ENCODE peak calls at places on chromosome 17, in eight cellular contexts. J is coronary artery; V is AG04450; F is adrenal gland; W is CD8-positive, alpha-beta T cell; B is heart right ventricle; A is astrocyte of the cerebellum; D is LNCaP clone FGC. O is an unnamed sample.
A peak's percentile ranks its signal among the peaks of the same experiment; 100 is the strongest.

GRCh38 chr17:52036416-52036815 is 122.1 kb downstream of the CA10 start:
- DNase-seq in J (no peak), V (no peak), F (no peak), W (no peak), B (no peak), A (no peak), D (no peak), O (no peak)

GRCh38 chr17:9839433-9839832 is 13.7 kb downstream of the GLP2R start:
- DNase-seq in J (no peak), V (no peak), F (no peak), W (no peak), B (no peak), A (no peak), D (no peak), O (no peak)

GRCh38 chr17:68297168-68297567 is 5.9 kb downstream of the ARSG start:
- DNase-seq in J (no peak), V (no peak), F (no peak), W (no peak), B (no peak), A (no peak), D (peak; percentile 82), O (no peak)

GRCh38 chr17:69734656-69735055 is 320.2 kb downstream of the MAP2K6 start:
- DNase-seq in J (no peak), V (no peak), F (no peak), W (no peak), B (no peak), A (no peak), D (no peak), O (no peak)

GRCh38 chr17:60594747-60595146 is 5.2 kb upstream of the PPM1D start:
- DNase-seq in J (no peak), V (no peak), F (no peak), W (no peak), B (no peak), A (no peak), D (no peak), O (no peak)

GRCh38 chr17:31392856-31393748 is 1.6 kb downstream of the RAB11FIP4 start:
- DNase-seq in J (peak; percentile 57), V (no peak), F (no peak), W (no peak), B (peak; percentile 2), A (no peak), D (no peak), O (no peak)

GRCh38 chr17:76139801-76140660 is 1.0 kb downstream of the FOXJ1 start:
- DNase-seq in J (no peak), V (no peak), F (no peak), W (peak; percentile 29), B (no peak), A (no peak), D (no peak), O (no peak)

GRCh38 chr17:77523562-77523961 is 382.8 kb downstream of the SEC14L1 start:
- DNase-seq in J (peak; percentile 21), V (no peak), F (no peak), W (no peak), B (no peak), A (no peak), D (no peak), O (no peak)

GRCh38 chr17:75832164-75832651 is 12.0 kb downstream of the UNC13D start:
- DNase-seq in J (no peak), V (no peak), F (peak; percentile 42), W (peak; percentile 13), B (no peak), A (peak; percentile 53), D (no peak), O (peak; percentile 59)

GRCh38 chr17:1720856-1721386 is 3.6 kb upstream of the WDR81 start:
- DNase-seq in J (no peak), V (no peak), F (peak; percentile 73), W (peak; percentile 56), B (no peak), A (no peak), D (no peak), O (no peak)

GRCh38 chr17:59366773-59367656 is 35.6 kb downstream of the YPEL2 start:
- DNase-seq in J (no peak), V (no peak), F (peak; percentile 42), W (no peak), B (peak; percentile 71), A (no peak), D (peak; percentile 100), O (no peak)

GRCh38 chr17:71142333-71142732 is 973.0 kb downstream of the KCNJ2 start:
- DNase-seq in J (no peak), V (no peak), F (no peak), W (no peak), B (no peak), A (no peak), D (no peak), O (no peak)

GRCh38 chr17:82838386-82839063 is 1.3 kb downstream of the ZNF750 start:
- DNase-seq in J (no peak), V (no peak), F (peak; percentile 97), W (no peak), B (no peak), A (no peak), D (peak; percentile 67), O (no peak)

GRCh38 chr17:55117063-55117611 is 147.6 kb upstream of the HLF start:
- DNase-seq in J (no peak), V (no peak), F (no peak), W (no peak), B (no peak), A (no peak), D (peak; percentile 3), O (no peak)

GRCh38 chr17:245020-245419 is 63.6 kb upstream of the DOC2B start:
- DNase-seq in J (no peak), V (no peak), F (no peak), W (no peak), B (no peak), A (no peak), D (no peak), O (no peak)

GRCh38 chr17:76709077-76709950 is 1.5 kb downstream of the MXRA7 start:
- DNase-seq in J (peak; percentile 96), V (peak; percentile 95), F (peak; percentile 79), W (no peak), B (peak; percentile 91), A (peak; percentile 95), D (no peak), O (peak; percentile 96)

GRCh38 chr17:66431910-66432309 is 129.5 kb downstream of the PRKCA start:
- DNase-seq in J (no peak), V (peak; percentile 52), F (peak; percentile 42), W (no peak), B (no peak), A (peak; percentile 74), D (no peak), O (peak; percentile 59)

GRCh38 chr17:3838206-3838605 is 7.8 kb downstream of the NCBP3 start:
- DNase-seq in J (no peak), V (no peak), F (no peak), W (no peak), B (no peak), A (no peak), D (peak; percentile 55), O (no peak)

GRCh38 chr17:77127735-77128361 is 12.9 kb upstream of the SEC14L1 start:
- DNase-seq in J (no peak), V (no peak), F (peak; percentile 76), W (peak; percentile 37), B (peak; percentile 80), A (no peak), D (no peak), O (no peak)

GRCh38 chr17:80364091-80364691 is 50.8 kb upstream of the ENDOV start:
- DNase-seq in J (no peak), V (no peak), F (peak; percentile 39), W (no peak), B (no peak), A (no peak), D (no peak), O (no peak)
- TF ChIP-seq CTCF in J (no peak), V (peak; percentile 20), F (no peak), W (no peak), B (peak; percentile 24), A (peak; percentile 42), D (peak; percentile 42), O (peak; percentile 32)

GRCh38 chr17:33701910-33702309 is 408.8 kb upstream of the ASIC2 start:
- DNase-seq in J (no peak), V (no peak), F (no peak), W (no peak), B (no peak), A (no peak), D (no peak), O (no peak)

GRCh38 chr17:33697557-33697956 is 404.5 kb upstream of the ASIC2 start:
- DNase-seq in J (no peak), V (no peak), F (no peak), W (no peak), B (no peak), A (no peak), D (no peak), O (no peak)

GRCh38 chr17:33696102-33696501 is 403.0 kb upstream of the ASIC2 start:
- DNase-seq in J (no peak), V (no peak), F (no peak), W (no peak), B (no peak), A (no peak), D (no peak), O (no peak)
- H3K4me3 ChIP-seq in J (no peak overlapping the region), V (no peak overlapping the region), F (no peak overlapping the region), W (no peak overlapping the region), B (no peak overlapping the region), A (no peak overlapping the region), D (no peak overlapping the region), O (no peak overlapping the region)

DNA sequence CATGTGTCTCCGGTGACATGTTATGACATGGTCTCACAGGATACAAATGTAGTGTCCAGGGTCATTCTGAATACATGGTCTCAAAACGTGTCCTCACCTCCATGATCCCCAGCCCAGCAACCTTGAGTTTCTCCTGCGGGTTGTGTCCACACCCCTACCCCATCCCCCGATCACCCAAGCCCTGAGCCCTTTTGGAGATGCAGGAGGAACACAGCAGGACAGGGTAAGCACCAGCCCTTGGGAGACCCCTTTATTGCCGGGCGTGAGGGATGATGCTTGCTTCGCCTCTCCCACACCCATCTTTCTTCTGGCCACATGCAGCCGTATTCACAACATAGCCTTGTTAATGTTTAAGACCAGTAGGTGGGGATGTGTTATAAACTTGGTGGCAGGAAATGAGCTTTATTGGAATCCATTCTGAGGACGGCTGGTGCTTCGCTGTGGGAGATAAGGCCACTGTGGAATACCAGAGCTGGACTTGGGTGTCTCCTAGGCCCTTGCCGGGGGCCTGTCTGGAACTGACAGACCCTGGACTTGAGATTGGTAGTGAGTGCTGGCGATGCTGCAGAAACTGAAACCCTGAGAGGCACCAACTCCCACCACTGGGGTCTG is 5.5 kb downstream of the TMEM132E start:
- DNase-seq in J (no peak), V (no peak), F (no peak), W (no peak), B (no peak), A (no peak), D (peak; percentile 30), O (peak; percentile 4)
- TF ChIP-seq CTCF in J (no peak), V (peak; percentile 6), F (peak; percentile 21), W (no peak), B (no peak), A (no peak), D (peak; percentile 54), O (no peak)

DNA sequence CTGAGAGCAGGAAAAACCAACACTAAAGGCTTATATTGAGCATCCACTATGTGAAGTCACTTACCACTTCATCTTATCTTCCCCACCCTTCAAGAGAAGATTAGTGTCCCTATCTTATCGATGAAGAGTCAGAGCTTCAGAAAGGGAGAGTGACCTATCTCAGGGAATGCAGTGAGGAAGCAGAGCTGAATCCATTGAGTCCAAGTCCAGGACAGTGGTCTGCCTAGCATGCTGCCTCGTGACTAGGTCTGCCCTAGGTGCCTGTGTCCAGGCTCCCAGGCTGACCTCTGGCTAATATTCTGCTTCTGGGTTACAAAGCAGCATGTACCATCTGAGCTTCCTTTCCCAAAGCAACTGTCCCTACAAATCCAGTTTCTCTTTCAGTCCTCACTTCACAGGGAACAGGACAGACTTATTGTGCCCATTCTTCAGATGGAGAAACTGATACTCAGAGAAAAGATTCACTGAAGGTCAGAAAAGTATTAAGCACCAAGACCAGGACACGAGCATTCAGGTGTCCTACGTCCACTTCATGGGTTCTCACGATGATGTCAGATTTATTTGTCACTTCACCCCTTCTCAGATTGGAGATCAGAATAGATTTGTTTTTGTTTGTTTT is 13.3 kb upstream of the FZD2 start:
- DNase-seq in J (no peak), V (no peak), F (no peak), W (no peak), B (no peak), A (no peak), D (no peak), O (no peak)
- H3K4me3 ChIP-seq in J (no peak overlapping the region), V (no peak overlapping the region), F (no peak overlapping the region), W (no peak overlapping the region), B (no peak overlapping the region), A (no peak overlapping the region), D (no peak overlapping the region), O (no peak overlapping the region)

O was measured in AG09309.